ENCODE peak calls at places on chromosomes 11 and 22, in five cellular contexts. One of them, this sample, is unnamed.

GRCh38 chr11:76664578-76665061 is 5.9 kb downstream of the LRRC32 start:
- DNase-seq in glutamatergic neuron: peak
- DNase-seq in GM20000: no peak
- DNase-seq in psoas muscle: no peak
- DNase-seq in fibroblast of mammary gland: no peak
- DNase-seq in this sample: no peak

GRCh38 chr11:95443386-95443785 is 212.4 kb upstream of the SESN3 start:
- DNase-seq in glutamatergic neuron: no peak
- DNase-seq in GM20000: peak
- DNase-seq in psoas muscle: no peak
- DNase-seq in fibroblast of mammary gland: no peak
- DNase-seq in this sample: no peak

GRCh38 chr11:33040862-33041453 is 1.6 kb downstream of the TCP11L1 start:
- DNase-seq in glutamatergic neuron: no peak
- DNase-seq in GM20000: peak
- DNase-seq in psoas muscle: no peak
- DNase-seq in fibroblast of mammary gland: no peak
- DNase-seq in this sample: no peak

GRCh38 chr11:117942255-117942654 is 13.1 kb upstream of the TMPRSS13 start:
- DNase-seq in glutamatergic neuron: no peak
- DNase-seq in GM20000: no peak
- DNase-seq in psoas muscle: no peak
- DNase-seq in fibroblast of mammary gland: no peak
- DNase-seq in this sample: no peak

GRCh38 chr11:14267861-14268635 is 90.9 kb downstream of the RRAS2 start:
- DNase-seq in glutamatergic neuron: no peak
- DNase-seq in GM20000: no peak
- DNase-seq in psoas muscle: no peak
- DNase-seq in fibroblast of mammary gland: no peak
- DNase-seq in this sample: no peak

GRCh38 chr11:68632802-68633201 is 51.5 kb upstream of the GAL start:
- DNase-seq in glutamatergic neuron: peak
- DNase-seq in GM20000: peak
- DNase-seq in psoas muscle: no peak
- DNase-seq in fibroblast of mammary gland: peak
- DNase-seq in this sample: peak

GRCh38 chr11:9060700-9061111 is 30.7 kb downstream of the SCUBE2 start:
- DNase-seq in glutamatergic neuron: no peak
- DNase-seq in GM20000: peak
- DNase-seq in psoas muscle: no peak
- DNase-seq in fibroblast of mammary gland: peak
- DNase-seq in this sample: no peak

GRCh38 chr22:36660510-36660840 is 43.1 kb downstream of the CACNG2 start:
- DNase-seq in glutamatergic neuron: no peak
- DNase-seq in GM20000: no peak
- DNase-seq in psoas muscle: no peak
- DNase-seq in fibroblast of mammary gland: no peak
- DNase-seq in this sample: no peak

GRCh38 chr22:35033635-35034296 is 32.2 kb upstream of the ISX start:
- DNase-seq in glutamatergic neuron: no peak
- DNase-seq in GM20000: no peak
- DNase-seq in psoas muscle: no peak
- DNase-seq in fibroblast of mammary gland: no peak
- DNase-seq in this sample: no peak
- TF ChIP-seq CTCF in glutamatergic neuron: no peak
- TF ChIP-seq CTCF in GM20000: no peak
- TF ChIP-seq CTCF in psoas muscle: no peak
- TF ChIP-seq CTCF in fibroblast of mammary gland: no peak
- TF ChIP-seq CTCF in this sample: no peak

DNA sequence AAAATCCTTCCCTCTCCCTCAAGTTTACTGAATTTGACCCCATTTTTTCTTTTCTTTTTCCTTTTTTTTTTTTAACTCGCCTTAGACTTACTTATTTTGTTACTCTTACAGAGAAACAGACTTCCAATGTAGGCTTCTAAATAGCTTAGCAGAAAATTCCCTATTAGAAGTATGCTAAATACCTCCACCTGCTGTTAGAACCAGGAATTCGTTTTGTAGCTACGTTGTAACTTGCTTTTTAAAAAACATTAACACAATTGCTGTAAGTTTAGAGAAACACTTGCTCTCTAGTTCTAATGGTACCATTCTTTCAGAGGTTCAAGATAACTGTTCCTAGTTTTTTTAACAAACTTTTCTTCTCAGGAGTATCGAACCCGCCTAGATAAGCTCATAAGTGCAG is 324.2 kb downstream of the DCDC1 start:
- DNase-seq in glutamatergic neuron: no peak
- DNase-seq in GM20000: no peak
- DNase-seq in psoas muscle: no peak
- DNase-seq in fibroblast of mammary gland: peak
- DNase-seq in this sample: no peak
- TF ChIP-seq CTCF in glutamatergic neuron: peak
- TF ChIP-seq CTCF in GM20000: no peak
- TF ChIP-seq CTCF in psoas muscle: no peak
- TF ChIP-seq CTCF in fibroblast of mammary gland: peak
- TF ChIP-seq CTCF in this sample: peak

GRCh38 chr11:20933086-20933485 is 263.7 kb downstream of the NELL1 start:
- DNase-seq in glutamatergic neuron: no peak
- DNase-seq in GM20000: no peak
- DNase-seq in psoas muscle: no peak
- DNase-seq in fibroblast of mammary gland: no peak
- DNase-seq in this sample: no peak
- TF ChIP-seq CTCF in glutamatergic neuron: no peak
- TF ChIP-seq CTCF in GM20000: no peak
- TF ChIP-seq CTCF in psoas muscle: no peak
- TF ChIP-seq CTCF in fibroblast of mammary gland: no peak
- TF ChIP-seq CTCF in this sample: no peak

DNA sequence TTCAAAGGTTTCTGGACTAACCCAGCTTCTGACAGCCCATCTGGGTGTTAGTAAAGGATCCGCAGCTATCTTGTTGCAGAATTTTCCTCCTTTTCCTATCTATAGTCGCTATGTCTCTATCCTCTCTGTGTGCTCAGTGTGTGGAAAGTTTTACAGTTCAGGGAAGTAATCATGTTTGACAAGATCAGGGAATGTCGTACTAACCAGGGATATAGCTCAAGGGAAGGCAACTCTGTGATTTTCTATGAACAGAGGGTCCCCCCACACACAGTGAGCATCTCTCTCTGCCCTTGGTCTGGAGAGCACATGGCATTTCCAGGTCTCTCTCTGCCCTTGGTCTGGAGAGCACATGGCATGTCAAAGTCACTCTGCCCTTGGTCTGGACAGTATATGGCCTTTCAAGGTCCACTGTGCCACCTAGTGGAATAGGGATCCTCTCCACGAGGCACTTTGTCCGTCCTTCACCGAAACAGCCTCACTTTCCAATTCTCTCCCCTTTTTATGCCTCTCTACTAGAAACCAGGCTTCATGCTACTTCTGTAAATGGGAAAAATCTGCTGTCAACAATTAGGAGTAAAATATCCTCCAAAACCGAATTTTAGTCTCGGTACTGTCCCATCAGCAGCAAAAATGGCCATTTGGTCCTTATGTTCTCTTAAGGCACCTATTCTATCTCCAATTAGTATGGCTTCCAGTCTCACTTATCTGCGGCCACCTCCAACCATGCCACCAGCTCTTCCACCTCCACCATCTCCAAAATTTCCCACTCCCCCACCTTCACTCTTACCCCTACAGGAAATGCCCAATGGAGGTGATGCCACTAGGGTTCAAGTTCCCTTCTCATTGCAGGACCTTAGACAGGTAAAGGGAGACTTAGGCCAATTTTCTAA is 88.7 kb downstream of the IGLL5 start:
- DNase-seq in glutamatergic neuron: no peak
- DNase-seq in GM20000: no peak
- DNase-seq in psoas muscle: no peak
- DNase-seq in fibroblast of mammary gland: no peak
- DNase-seq in this sample: no peak
- TF ChIP-seq CTCF in glutamatergic neuron: no peak
- TF ChIP-seq CTCF in GM20000: no peak
- TF ChIP-seq CTCF in psoas muscle: no peak
- TF ChIP-seq CTCF in fibroblast of mammary gland: no peak
- TF ChIP-seq CTCF in this sample: no peak

GRCh38 chr22:46982635-46983034 is 220.2 kb downstream of the TBC1D22A start:
- DNase-seq in glutamatergic neuron: no peak
- DNase-seq in GM20000: no peak
- DNase-seq in psoas muscle: no peak
- DNase-seq in fibroblast of mammary gland: no peak
- DNase-seq in this sample: no peak

GRCh38 chr22:46983046-46983445 is 220.6 kb downstream of the TBC1D22A start:
- DNase-seq in glutamatergic neuron: no peak
- DNase-seq in GM20000: no peak
- DNase-seq in psoas muscle: no peak
- DNase-seq in fibroblast of mammary gland: no peak
- DNase-seq in this sample: no peak

GRCh38 chr22:46986788-46987187 is 224.3 kb downstream of the TBC1D22A start:
- DNase-seq in glutamatergic neuron: no peak
- DNase-seq in GM20000: no peak
- DNase-seq in psoas muscle: no peak
- DNase-seq in fibroblast of mammary gland: no peak
- DNase-seq in this sample: no peak

GRCh38 chr22:46985507-46985882 is 223.0 kb downstream of the TBC1D22A start:
- DNase-seq in glutamatergic neuron: no peak
- DNase-seq in GM20000: no peak
- DNase-seq in psoas muscle: no peak
- DNase-seq in fibroblast of mammary gland: peak
- DNase-seq in this sample: no peak

GRCh38 chr22:46984751-46985506 is 222.5 kb downstream of the TBC1D22A start:
- DNase-seq in glutamatergic neuron: no peak
- DNase-seq in GM20000: no peak
- DNase-seq in psoas muscle: no peak
- DNase-seq in fibroblast of mammary gland: peak
- DNase-seq in this sample: no peak
- TF ChIP-seq CTCF in glutamatergic neuron: no peak
- TF ChIP-seq CTCF in GM20000: no peak
- TF ChIP-seq CTCF in psoas muscle: no peak
- TF ChIP-seq CTCF in fibroblast of mammary gland: no peak
- TF ChIP-seq CTCF in this sample: no peak

DNA sequence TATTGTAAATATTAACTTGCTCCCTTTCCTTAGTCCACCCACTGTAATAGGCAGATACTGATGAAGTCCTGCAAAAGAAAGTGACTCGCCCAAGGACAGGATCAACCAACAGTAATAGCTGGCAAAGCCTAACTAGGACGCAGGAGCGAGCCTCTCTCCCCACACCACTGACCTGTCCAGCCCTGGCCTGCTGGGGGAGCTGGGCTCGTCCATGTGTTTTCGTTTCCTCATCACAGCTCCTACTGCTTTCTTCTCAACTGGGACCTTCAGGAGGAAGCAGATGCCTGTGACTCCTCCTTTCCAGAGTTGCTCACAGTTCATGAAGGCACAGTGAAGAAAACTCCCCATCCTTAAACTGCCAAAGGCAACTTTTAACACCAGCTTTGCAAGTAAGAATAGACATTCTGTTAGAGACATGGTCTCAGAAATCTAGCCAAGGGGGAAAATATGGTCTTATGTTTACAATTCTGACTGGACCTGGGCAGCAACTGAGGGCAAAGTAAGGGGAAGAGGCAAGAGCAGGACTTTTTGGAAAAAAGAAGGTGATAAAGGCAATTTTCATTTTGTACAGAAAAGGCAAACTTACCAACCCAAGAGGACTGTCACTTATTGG is 11.6 kb upstream of the GPHA2 start:
- DNase-seq in glutamatergic neuron: no peak
- DNase-seq in GM20000: no peak
- DNase-seq in psoas muscle: no peak
- DNase-seq in fibroblast of mammary gland: peak
- DNase-seq in this sample: no peak
- TF ChIP-seq CTCF in glutamatergic neuron: no peak
- TF ChIP-seq CTCF in GM20000: no peak
- TF ChIP-seq CTCF in psoas muscle: no peak
- TF ChIP-seq CTCF in fibroblast of mammary gland: no peak
- TF ChIP-seq CTCF in this sample: no peak

DNA sequence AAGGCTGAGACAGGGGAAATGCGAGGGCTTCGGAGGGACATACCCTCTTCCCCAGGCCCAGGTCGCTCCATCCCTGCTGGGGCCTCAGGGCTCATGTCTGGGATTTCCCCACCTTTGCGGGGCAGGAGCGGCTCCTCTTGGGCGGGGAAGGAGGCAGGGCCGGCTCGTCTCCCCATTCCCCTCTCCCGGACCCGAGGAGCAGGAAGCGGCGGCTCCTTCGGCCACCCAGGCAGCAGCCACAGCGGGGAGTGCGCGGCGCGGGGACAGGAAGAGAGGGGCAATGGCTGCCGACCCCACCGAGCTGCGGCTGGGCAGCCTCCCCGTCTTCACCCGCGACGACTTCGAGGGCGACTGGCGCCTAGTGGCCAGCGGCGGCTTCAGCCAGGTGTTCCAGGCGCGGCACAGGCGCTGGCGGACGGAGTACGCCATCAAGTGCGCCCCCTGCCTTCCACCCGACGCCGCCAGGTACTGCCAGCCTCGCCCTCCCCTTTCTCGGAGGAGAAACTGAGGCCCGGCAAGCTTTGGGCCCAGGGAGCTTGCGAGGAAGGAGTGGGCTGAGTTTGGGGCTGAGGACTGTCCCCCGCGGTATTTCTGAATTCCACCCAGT is at the start of gene ANKK1:
- DNase-seq in glutamatergic neuron: no peak
- DNase-seq in GM20000: no peak
- DNase-seq in psoas muscle: no peak
- DNase-seq in fibroblast of mammary gland: no peak
- DNase-seq in this sample: peak
- TF ChIP-seq CTCF in glutamatergic neuron: peak
- TF ChIP-seq CTCF in GM20000: peak
- TF ChIP-seq CTCF in psoas muscle: peak
- TF ChIP-seq CTCF in fibroblast of mammary gland: no peak
- TF ChIP-seq CTCF in this sample: peak

GRCh38 chr22:49046546-49047305 is 780.9 kb downstream of the BRD1 start:
- DNase-seq in glutamatergic neuron: no peak
- DNase-seq in GM20000: peak
- DNase-seq in psoas muscle: no peak
- DNase-seq in fibroblast of mammary gland: no peak
- DNase-seq in this sample: peak
- TF ChIP-seq CTCF in glutamatergic neuron: no peak
- TF ChIP-seq CTCF in GM20000: no peak
- TF ChIP-seq CTCF in psoas muscle: no peak
- TF ChIP-seq CTCF in fibroblast of mammary gland: no peak
- TF ChIP-seq CTCF in this sample: peak